ENCODE peak calls at places on chromosomes 2 and 18, in eight cellular contexts. L is stomach, A is DMS79, R is adipocyte, P is GM19239, H is mucosa of descending colon, Y is HCEC 1CT, T is GM04504. J is an unnamed sample.
A peak's percentile ranks its signal among the peaks of the same experiment; 100 is the strongest.

GRCh38 chr2:214135966-214136365 is 274.9 kb upstream of the VWC2L start:
- DNase-seq in Y (peak; percentile 71), H (no peak), L (no peak), P (no peak), A (no peak), R (no peak), T (no peak), J (no peak)

GRCh38 chr2:45115181-45115580 is 105.9 kb upstream of the SIX2 start:
- DNase-seq in P (no peak), A (no peak), H (no peak), Y (no peak), T (no peak), R (peak; percentile 18), L (no peak), J (no peak)

GRCh38 chr18:54742654-54743053 is 85.6 kb upstream of the RAB27B start:
- DNase-seq in Y (peak; percentile 95), A (no peak), P (no peak), L (peak; percentile 40), H (peak; percentile 51), T (peak; percentile 98), R (peak; percentile 94), J (no peak)

GRCh38 chr18:54616220-54616848 is 25.3 kb downstream of the DYNAP start:
- DNase-seq in T (no peak), R (no peak), H (no peak), A (no peak), L (no peak), P (no peak), Y (no peak), J (peak; percentile 7)

GRCh38 chr18:4453712-4454547 is 1.2 kb downstream of the DLGAP1 start:
- DNase-seq in H (no peak), T (no peak), A (no peak), Y (no peak), P (no peak), L (no peak), R (no peak), J (no peak)

GRCh38 chr2:230225486-230225885 is at the start of gene SP140:
- DNase-seq in T (no peak), Y (no peak), L (peak; percentile 48), P (peak; percentile 38), H (peak; percentile 64), R (no peak), A (no peak), J (peak; percentile 82)

GRCh38 chr18:9905401-9905922 is 8.4 kb upstream of the VAPA start:
- DNase-seq in H (no peak), Y (no peak), L (no peak), P (no peak), T (no peak), R (peak; percentile 82), A (no peak), J (no peak)

GRCh38 chr2:113973856-113974255 is 84.0 kb downstream of the ACTR3 start:
- DNase-seq in L (no peak), A (no peak), Y (no peak), T (no peak), H (no peak), R (no peak), P (no peak), J (no peak)

GRCh38 chr18:25349926-25350560 is 1.9 kb downstream of the ZNF521 start:
- DNase-seq in A (no peak), T (no peak), H (no peak), Y (peak; percentile 6), R (peak; percentile 65), P (no peak), L (no peak), J (no peak)

GRCh38 chr18:36187826-36188721 is 777 bp downstream of the MOCOS start:
- DNase-seq in Y (no peak), L (peak; percentile 30), A (no peak), P (no peak), H (no peak), R (peak; percentile 25), T (no peak), J (no peak)

GRCh38 chr2:126359494-126359893 is 296.5 kb upstream of the GYPC start:
- DNase-seq in T (no peak), H (peak; percentile 6), A (no peak), P (no peak), L (no peak), Y (no peak), R (peak; percentile 0), J (no peak)

GRCh38 chr18:2515408-2515807 is 55.9 kb downstream of the METTL4 start:
- DNase-seq in L (no peak), A (no peak), Y (peak; percentile 93), P (no peak), T (peak; percentile 74), H (no peak), R (peak; percentile 72), J (no peak)

GRCh38 chr2:46645681-46646162 is 166.4 kb downstream of the TMEM247 start:
- DNase-seq in R (peak; percentile 85), T (peak; percentile 85), A (peak; percentile 83), L (peak; percentile 29), P (no peak), Y (peak; percentile 91), H (no peak), J (no peak)

GRCh38 chr18:8045160-8045885 is 478.2 kb downstream of the PTPRM start:
- DNase-seq in T (no peak), P (no peak), R (no peak), L (no peak), A (no peak), Y (no peak), H (no peak), J (no peak)

GRCh38 chr18:3213231-3214059 is 6.3 kb downstream of the MYOM1 start:
- DNase-seq in Y (no peak), R (no peak), A (no peak), T (no peak), L (no peak), P (no peak), H (no peak), J (peak; percentile 18)

GRCh38 chr2:112585873-112586477 is 1.6 kb downstream of the CHCHD5 start:
- DNase-seq in H (no peak), A (no peak), P (no peak), R (no peak), L (no peak), T (no peak), Y (no peak), J (no peak)